ENCODE peak calls at places on chromosomes 7 and 10, in five cellular contexts. O is stimulated activated CD8-positive, alpha-beta memory T cell treated with anti-CD3 and anti-CD28 coated beads, Interleukin-4, amount 100 ng/mL, for 24 hours; Y is GM13977; F is left lung; B is Right ventricle myocardium inferior. E is an unnamed sample.

GRCh38 chr10:6347391-6347951 is 144.7 kb downstream of the PFKFB3 start:
- DNase-seq in O (peak; percentile 36), Y (peak; percentile 38), F (no peak), B (no peak), E (peak; percentile 66)

GRCh38 chr10:20670569-20670968 is 226.5 kb downstream of the NEBL start:
- DNase-seq in O (no peak), Y (no peak), F (no peak), B (no peak), E (no peak)

GRCh38 chr10:122798704-122799231 is 46.9 kb downstream of the CUZD1 start:
- DNase-seq in O (no peak), Y (no peak), F (no peak), B (no peak), E (no peak)

GRCh38 chr10:103835121-103836045 is 20.0 kb downstream of the SH3PXD2A start:
- DNase-seq in O (no peak), Y (no peak), F (no peak), B (peak; percentile 86), E (peak; percentile 93)

GRCh38 chr10:78149193-78149592 is 115.5 kb downstream of the RPS24 start:
- DNase-seq in O (no peak), Y (no peak), F (no peak), B (no peak), E (no peak)

GRCh38 chr10:29415876-29416275 is 127.0 kb downstream of the LYZL1 start:
- DNase-seq in O (no peak), Y (no peak), F (no peak), B (no peak), E (no peak)

GRCh38 chr7:134702366-134703240 is 56.0 kb downstream of the BPGM start:
- DNase-seq in O (no peak), Y (no peak), F (no peak), B (no peak), E (no peak)

GRCh38 chr7:44914992-44915607 is 29.8 kb upstream of the PURB start:
- DNase-seq in O (peak; percentile 52), Y (peak; percentile 71), F (no peak), B (no peak), E (no peak)

GRCh38 chr7:32891046-32891799 is at the start of gene KBTBD2:
- DNase-seq in O (peak; percentile 75), Y (peak; percentile 83), F (peak; percentile 88), B (peak; percentile 92), E (peak; percentile 91)

GRCh38 chr7:116030626-116031276 is at the start of gene TFEC:
- DNase-seq in O (no peak), Y (no peak), F (no peak), B (no peak), E (no peak)

GRCh38 chr10:35442006-35442405 is 105.7 kb downstream of the CCNY start:
- DNase-seq in O (no peak), Y (no peak), F (no peak), B (no peak), E (no peak)

GRCh38 chr7:33900501-33900900 is 4.8 kb upstream of the BMPER start:
- DNase-seq in O (no peak), Y (no peak), F (no peak), B (no peak), E (no peak)

GRCh38 chr10:22251751-22252285 is 34.0 kb upstream of the EBLN1 start:
- DNase-seq in O (peak; percentile 32), Y (peak; percentile 76), F (peak; percentile 81), B (peak; percentile 88), E (peak; percentile 84)

GRCh38 chr7:151435971-151436370 is 4.0 kb downstream of the CRYGN start:
- DNase-seq in O (no peak), Y (no peak), F (peak; percentile 28), B (no peak), E (no peak)

GRCh38 chr10:3805227-3805790 is 20.3 kb upstream of the KLF6 start:
- DNase-seq in O (no peak), Y (peak; percentile 48), F (no peak), B (no peak), E (no peak)

GRCh38 chr10:71742301-71743098 is 22.9 kb upstream of the C10orf105 start:
- DNase-seq in O (no peak), Y (no peak), F (no peak), B (no peak), E (no peak)